ENCODE peak calls at places on chromosomes 4 and X, in six cellular contexts. O is ovary, Z is endothelial cell of umbilical vein, Y is esophagus squamous epithelium, W is adrenal gland, J is HCT116. T is an unnamed sample.
A peak's percentile ranks its signal among the peaks of the same experiment; 100 is the strongest.

GRCh38 chrX:153723351-153724251 is 586 bp downstream of the BCAP31 start:
- DNase-seq in O (peak; percentile 32), Z (peak; percentile 51), Y (no peak), W (no peak), J (no peak), T (no peak)

GRCh38 chrX:51893931-51894696 is 691 bp downstream of the MAGED1 start:
- DNase-seq in O (peak; percentile 58), Z (peak; percentile 16), Y (no peak), W (peak; percentile 34), J (no peak), T (no peak)

GRCh38 chr4:151251922-151252321 is 25.0 kb upstream of the PRSS48 start:
- DNase-seq in O (no peak), Z (peak; percentile 43), Y (no peak), W (no peak), J (no peak), T (no peak)

GRCh38 chr4:139454111-139454600 is at the start of gene RAB33B:
- DNase-seq in O (no peak), Z (no peak), Y (no peak), W (no peak), J (no peak), T (peak; percentile 85)

GRCh38 chrX:68721546-68721945 is 74.1 kb downstream of the STARD8 start:
- DNase-seq in O (no peak), Z (no peak), Y (no peak), W (no peak), J (no peak), T (no peak)

GRCh38 chrX:138519296-138519695 is 192.2 kb downstream of the FGF13 start:
- DNase-seq in O (no peak), Z (no peak), Y (no peak), W (no peak), J (no peak), T (no peak)

GRCh38 chr4:85474818-85475630 is at the start of gene ARHGAP24:
- DNase-seq in O (peak; percentile 81), Z (peak; percentile 76), Y (peak; percentile 33), W (peak; percentile 69), J (peak; percentile 70), T (peak; percentile 63)

GRCh38 chrX:11341274-11342256 is 48.4 kb downstream of the AMELX start:
- DNase-seq in O (peak; percentile 56), Z (peak; percentile 89), Y (peak; percentile 3), W (no peak), J (no peak), T (peak; percentile 19)

GRCh38 chr4:141002323-141002805 is 130.9 kb downstream of the RNF150 start:
- DNase-seq in O (no peak), Z (no peak), Y (no peak), W (no peak), J (no peak), T (no peak)

GRCh38 chrX:3527166-3527565 is 180.7 kb upstream of the MXRA5 start:
- DNase-seq in O (no peak), Z (no peak), Y (no peak), W (no peak), J (no peak), T (no peak)

GRCh38 chrX:154734101-154734781 is 16.6 kb downstream of the GAB3 start:
- DNase-seq in O (peak; percentile 19), Z (peak; percentile 73), Y (no peak), W (no peak), J (no peak), T (no peak)

GRCh38 chrX:106220177-106220576 is 52.1 kb downstream of the PWWP3B start:
- DNase-seq in O (no peak), Z (no peak), Y (no peak), W (no peak), J (no peak), T (no peak)
- TF ChIP-seq CTCF in O (no peak), Z (no peak), Y (no peak), W (peak; percentile 17), J (no peak), T (no peak)

GRCh38 chrX:33949300-33949699 is 182.8 kb downstream of the FAM47A start:
- DNase-seq in O (no peak), Z (no peak), Y (no peak), W (no peak), J (no peak), T (no peak)
- TF ChIP-seq POLR2A in O (no peak), Z (no peak), Y (no peak), W (no peak), J (no peak), T (no peak)

GRCh38 chr4:23857353-23857752 is 32.5 kb downstream of the PPARGC1A start:
- DNase-seq in O (no peak), Z (no peak), Y (no peak), W (no peak), J (no peak), T (no peak)
- TF ChIP-seq CTCF in O (no peak), Z (no peak), Y (peak; percentile 38), W (no peak), J (no peak), T (no peak)

DNA sequence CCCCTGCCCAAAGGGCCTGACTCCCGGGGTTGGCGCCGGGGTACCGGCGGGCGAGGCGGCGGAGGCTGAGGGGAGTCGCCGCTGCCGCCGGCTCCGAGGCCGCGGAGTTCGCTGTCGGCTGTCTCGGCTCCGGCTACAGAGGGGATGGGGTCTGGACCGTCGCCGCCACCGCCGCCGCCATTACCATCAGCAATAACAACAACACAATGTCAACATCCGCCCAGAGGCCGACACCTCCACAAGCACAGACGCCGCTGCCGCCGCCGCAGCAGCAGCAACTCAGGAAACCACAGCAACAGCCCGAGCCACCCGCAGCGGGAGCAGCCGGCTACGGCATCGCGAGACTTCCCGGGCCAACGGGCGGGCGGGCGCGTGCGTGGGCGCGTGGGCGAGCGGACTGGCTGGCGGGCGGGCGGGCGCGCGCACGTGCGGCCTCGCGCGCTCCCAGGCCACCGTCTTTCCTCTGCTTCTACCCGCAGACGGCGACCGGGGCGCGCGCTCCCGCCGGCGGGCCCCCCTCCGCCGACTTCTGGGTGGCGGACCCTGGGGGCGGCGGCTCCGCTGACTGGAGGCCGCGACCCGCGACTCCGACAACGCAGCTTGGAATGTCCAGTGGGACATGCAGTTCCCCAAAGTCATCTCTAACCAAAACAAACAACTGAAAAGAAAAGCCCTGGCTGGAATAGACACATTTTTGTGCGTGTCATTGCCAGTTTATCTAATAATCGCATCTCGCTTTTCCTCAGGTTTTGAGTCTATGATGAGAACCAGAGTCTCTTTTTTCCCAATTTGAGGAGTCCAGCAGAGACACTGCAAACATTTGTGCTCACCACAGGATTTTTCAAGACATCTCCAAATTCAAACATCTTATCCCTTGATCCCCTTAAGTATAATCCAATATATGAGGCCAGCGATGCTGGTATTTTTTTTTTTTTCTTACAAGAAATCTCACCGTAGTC is at the start of gene CHIC2:
- DNase-seq in O (peak; percentile 95), Z (peak; percentile 94), Y (peak; percentile 76), W (peak; percentile 97), J (peak; percentile 77), T (peak; percentile 90)
- TF ChIP-seq POLR2A in O (peak; percentile 95), Z (peak; percentile 88), Y (peak; percentile 97), W (peak; percentile 99), J (peak; percentile 72), T (peak; percentile 95)

DNA sequence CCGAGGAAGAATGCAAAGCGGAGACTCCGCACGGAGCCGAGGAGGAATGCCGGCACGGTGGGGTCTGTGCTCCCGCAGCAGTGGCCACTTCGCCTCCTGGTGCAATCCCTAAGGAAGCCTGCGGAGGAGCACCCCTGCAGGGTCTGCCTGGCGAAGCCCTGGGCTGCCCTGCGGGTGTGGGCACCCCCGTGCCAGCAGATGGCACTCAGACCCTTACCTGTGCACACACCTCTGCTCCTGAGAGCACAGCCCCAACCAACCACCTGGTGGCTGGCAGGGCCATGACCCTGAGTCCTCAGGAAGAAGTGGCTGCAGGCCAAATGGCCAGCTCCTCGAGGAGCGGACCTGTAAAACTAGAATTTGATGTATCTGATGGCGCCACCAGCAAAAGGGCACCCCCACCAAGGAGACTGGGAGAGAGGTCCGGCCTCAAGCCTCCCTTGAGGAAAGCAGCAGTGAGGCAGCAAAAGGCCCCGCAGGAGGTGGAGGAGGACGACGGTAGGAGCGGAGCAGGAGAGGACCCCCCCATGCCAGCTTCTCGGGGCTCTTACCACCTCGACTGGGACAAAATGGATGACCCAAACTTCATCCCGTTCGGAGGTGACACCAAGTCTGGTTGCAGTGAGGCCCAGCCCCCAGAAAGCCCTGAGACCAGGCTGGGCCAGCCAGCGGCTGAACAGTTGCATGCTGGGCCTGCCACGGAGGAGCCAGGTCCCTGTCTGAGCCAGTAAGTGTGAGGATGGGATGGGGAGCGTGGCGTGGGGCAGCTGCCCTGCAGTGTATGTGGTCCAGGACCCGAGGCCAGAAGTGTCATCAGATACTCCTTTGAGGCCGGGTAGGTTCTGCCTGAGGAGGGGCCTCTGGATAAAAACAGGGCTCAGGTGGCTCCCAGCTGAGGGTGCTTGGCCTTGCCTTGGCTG is 7.0 kb downstream of the TACC3 start:
- DNase-seq in O (no peak), Z (no peak), Y (no peak), W (no peak), J (no peak), T (no peak)
- TF ChIP-seq CTCF in O (no peak), Z (peak; percentile 28), Y (no peak), W (no peak), J (no peak), T (no peak)

GRCh38 chr4:2787230-2788100 is 5.4 kb upstream of the SH3BP2 start:
- DNase-seq in O (peak; percentile 9), Z (no peak), Y (no peak), W (no peak), J (no peak), T (peak; percentile 21)

GRCh38 chr4:2786794-2787229 is 6.1 kb upstream of the SH3BP2 start:
- DNase-seq in O (no peak), Z (no peak), Y (no peak), W (no peak), J (no peak), T (no peak)

GRCh38 chr4:2788101-2788500 is 4.8 kb upstream of the SH3BP2 start:
- DNase-seq in O (peak; percentile 6), Z (no peak), Y (no peak), W (no peak), J (no peak), T (no peak)

GRCh38 chr4:2785613-2786012 is 7.3 kb upstream of the SH3BP2 start:
- DNase-seq in O (no peak), Z (no peak), Y (no peak), W (no peak), J (no peak), T (peak; percentile 4)

GRCh38 chr4:2786152-2786671 is 6.7 kb upstream of the SH3BP2 start:
- DNase-seq in O (no peak), Z (no peak), Y (no peak), W (no peak), J (no peak), T (no peak)
- TF ChIP-seq POLR2A in O (no peak), Z (no peak), Y (no peak), W (no peak), J (no peak), T (no peak)

DNA sequence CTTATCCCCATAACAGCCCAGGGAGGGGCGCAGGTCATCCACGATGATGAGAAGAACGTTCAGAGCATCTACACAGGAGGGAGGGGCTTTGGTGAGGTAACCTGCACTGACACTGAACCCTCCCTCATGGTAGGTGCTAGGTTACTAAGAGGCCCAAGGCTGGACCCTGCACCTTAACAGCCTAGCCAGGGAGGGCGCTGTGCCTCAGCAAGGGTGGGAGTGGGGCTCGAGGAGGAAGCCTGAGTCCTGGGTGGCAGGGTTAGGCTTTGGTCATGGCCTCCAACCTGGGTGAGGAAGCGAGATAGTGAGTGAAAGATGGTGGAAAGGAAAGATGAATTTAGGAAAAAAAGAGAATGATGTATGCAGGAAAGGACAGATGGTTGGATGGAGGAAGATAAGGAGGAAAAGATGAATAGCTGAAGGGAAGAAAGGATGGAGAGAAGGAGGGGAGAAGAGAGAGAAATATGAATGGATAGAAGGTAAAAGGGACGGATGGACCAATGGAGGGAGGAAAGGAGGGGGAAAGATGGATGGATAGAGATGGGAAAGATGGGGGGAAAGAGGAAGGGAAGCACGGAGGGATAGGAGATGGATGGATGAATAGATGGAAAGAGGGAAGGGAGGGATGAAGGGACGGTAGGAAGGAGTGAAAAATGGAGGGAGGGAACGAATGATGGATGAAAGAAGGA is 736 bp downstream of the IDS start:
- DNase-seq in O (no peak), Z (no peak), Y (no peak), W (no peak), J (no peak), T (no peak)
- TF ChIP-seq CTCF in O (no peak), Z (peak; percentile 33), Y (peak; percentile 18), W (no peak), J (no peak), T (no peak)

T was measured in tibial nerve.